ENCODE peak calls at places on chromosomes 7 and 10, in nine cellular contexts. C, E, F, H, R, Z, T, X and Y are unnamed samples.

GRCh38 chr7:122258971-122259370 is 45.6 kb downstream of the FEZF1 start:
- DNase-seq in C (no peak), E (no peak), F (no peak), H (no peak), R (no peak), Z (no peak), T (no peak), X (no peak), Y (no peak)

GRCh38 chr7:90945104-90945752 is 319.0 kb upstream of the FZD1 start:
- DNase-seq in C (no peak), E (no peak), F (no peak), H (no peak), R (no peak), Z (no peak), T (peak; percentile 48), X (no peak), Y (peak; percentile 62)

GRCh38 chr7:54833021-54833467 is 74.0 kb upstream of the SEC61G start:
- DNase-seq in C (no peak), E (no peak), F (no peak), H (no peak), R (no peak), Z (no peak), T (no peak), X (no peak), Y (no peak)

GRCh38 chr7:139771001-139771956 is 6.5 kb downstream of the HIPK2 start:
- DNase-seq in C (no peak), E (no peak), F (no peak), H (no peak), R (no peak), Z (no peak), T (peak; percentile 96), X (no peak), Y (peak; percentile 94)

GRCh38 chr10:63522129-63522687 is 1.0 kb downstream of the REEP3 start:
- DNase-seq in C (no peak), E (no peak), F (no peak), H (no peak), R (no peak), Z (peak; percentile 41), T (peak; percentile 22), X (no peak), Y (no peak)

GRCh38 chr10:17910144-17910789 is 41.5 kb upstream of the SLC39A12 start:
- DNase-seq in C (peak; percentile 64), E (peak; percentile 29), F (peak; percentile 59), H (peak; percentile 38), R (peak; percentile 26), Z (peak; percentile 59), T (peak; percentile 70), X (peak; percentile 44), Y (peak; percentile 80)

GRCh38 chr10:79562135-79562756 is 2.0 kb upstream of the SFTPA2 start:
- DNase-seq in C (no peak), E (peak; percentile 33), F (peak; percentile 78), H (peak; percentile 78), R (peak; percentile 73), Z (peak; percentile 77), T (peak; percentile 69), X (peak; percentile 71), Y (peak; percentile 77)

GRCh38 chr10:129849452-129849750 is 114.7 kb downstream of the EBF3 start:
- DNase-seq in C (no peak), E (no peak), F (no peak), H (no peak), R (no peak), Z (no peak), T (no peak), X (no peak), Y (no peak)

GRCh38 chr7:84613411-84613810 is 418.8 kb upstream of the SEMA3A start:
- DNase-seq in C (no peak), E (no peak), F (no peak), H (no peak), R (no peak), Z (no peak), T (no peak), X (no peak), Y (no peak)

GRCh38 chr10:3126741-3127342 is 45.7 kb downstream of the PITRM1 start:
- DNase-seq in C (no peak), E (no peak), F (peak; percentile 88), H (no peak), R (no peak), Z (no peak), T (peak; percentile 60), X (peak; percentile 60), Y (peak; percentile 16)

GRCh38 chr10:132974886-132975881 is 32.8 kb upstream of the CFAP46 start:
- DNase-seq in C (no peak), E (no peak), F (no peak), H (no peak), R (no peak), Z (no peak), T (no peak), X (no peak), Y (no peak)

GRCh38 chr7:2100278-2101205 is 132.2 kb downstream of the MAD1L1 start:
- DNase-seq in C (no peak), E (no peak), F (no peak), H (peak; percentile 73), R (no peak), Z (no peak), T (no peak), X (no peak), Y (no peak)

GRCh38 chr10:307659-308058 is 172.4 kb downstream of the ZMYND11 start:
- DNase-seq in C (no peak), E (no peak), F (no peak), H (no peak), R (no peak), Z (no peak), T (no peak), X (no peak), Y (no peak)

GRCh38 chr10:306007-306406 is 170.8 kb downstream of the ZMYND11 start:
- DNase-seq in C (no peak), E (no peak), F (no peak), H (no peak), R (no peak), Z (no peak), T (no peak), X (no peak), Y (no peak)

GRCh38 chr10:305034-305433 is 169.8 kb downstream of the ZMYND11 start:
- DNase-seq in C (no peak), E (no peak), F (no peak), H (no peak), R (no peak), Z (no peak), T (no peak), X (no peak), Y (no peak)

GRCh38 chr10:308101-308500 is 172.8 kb downstream of the ZMYND11 start:
- DNase-seq in C (no peak), E (no peak), F (no peak), H (no peak), R (no peak), Z (no peak), T (no peak), X (no peak), Y (no peak)

DNA sequence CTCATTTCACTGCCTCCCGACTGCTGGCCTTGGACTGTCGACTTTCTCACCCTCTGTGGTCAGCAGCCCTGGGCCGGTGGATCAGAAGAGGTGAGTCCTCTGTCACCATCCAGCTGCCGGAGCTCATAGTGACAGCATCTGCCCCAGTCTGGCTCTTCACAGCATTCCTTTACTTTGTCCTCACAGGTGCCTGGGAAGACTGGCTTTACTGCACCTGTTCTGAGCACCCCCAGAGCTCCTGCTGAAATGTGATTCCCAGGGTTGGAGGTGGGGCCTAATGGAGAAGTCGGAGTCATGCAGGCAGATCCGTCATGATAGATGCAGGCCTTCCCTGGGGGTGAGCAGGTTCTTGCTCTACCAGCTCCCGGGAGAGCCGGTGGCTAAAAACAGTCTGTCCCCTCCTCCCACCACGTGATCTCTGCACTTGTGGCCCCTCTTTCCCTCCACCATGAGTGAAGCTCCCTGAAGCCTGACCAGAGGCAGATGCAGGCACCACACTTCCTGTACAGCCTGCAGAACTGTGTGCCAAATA is 171.5 kb downstream of the ZMYND11 start:
- DNase-seq in C (no peak), E (no peak), F (no peak), H (no peak), R (no peak), Z (no peak), T (peak; percentile 12), X (no peak), Y (no peak)
- TF ChIP-seq CTCF in C (no peak), E (no peak), F (no peak), H (no peak), R (no peak), Z (no peak), T (no peak), X (no peak), Y (no peak)

DNA sequence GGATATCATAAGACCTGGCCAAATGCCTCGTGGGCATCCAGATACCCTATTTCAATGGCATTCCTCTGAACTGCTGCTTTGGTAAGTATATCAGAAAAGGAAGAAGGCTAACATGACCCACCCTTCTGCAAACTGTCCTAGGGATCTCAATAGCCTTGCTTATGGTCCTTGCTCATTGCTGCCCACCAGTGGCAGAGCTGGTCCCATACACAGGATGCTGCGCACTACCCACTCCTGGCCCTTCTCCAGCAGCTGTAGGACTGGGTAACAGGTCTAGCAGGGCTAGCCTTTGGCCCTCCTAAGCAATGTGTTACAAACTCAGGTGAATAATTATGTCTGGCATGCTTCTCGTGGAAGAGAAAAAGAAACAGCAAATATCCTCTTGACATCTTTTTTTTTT is 72.5 kb downstream of the C10orf90 start:
- DNase-seq in C (no peak), E (no peak), F (peak; percentile 63), H (peak; percentile 35), R (peak; percentile 25), Z (no peak), T (peak; percentile 56), X (peak; percentile 24), Y (peak; percentile 75)
- TF ChIP-seq CTCF in C (no peak), E (no peak), F (peak; percentile 87), H (peak; percentile 22), R (peak; percentile 64), Z (peak; percentile 31), T (peak; percentile 50), X (peak; percentile 23), Y (peak; percentile 93)

DNA sequence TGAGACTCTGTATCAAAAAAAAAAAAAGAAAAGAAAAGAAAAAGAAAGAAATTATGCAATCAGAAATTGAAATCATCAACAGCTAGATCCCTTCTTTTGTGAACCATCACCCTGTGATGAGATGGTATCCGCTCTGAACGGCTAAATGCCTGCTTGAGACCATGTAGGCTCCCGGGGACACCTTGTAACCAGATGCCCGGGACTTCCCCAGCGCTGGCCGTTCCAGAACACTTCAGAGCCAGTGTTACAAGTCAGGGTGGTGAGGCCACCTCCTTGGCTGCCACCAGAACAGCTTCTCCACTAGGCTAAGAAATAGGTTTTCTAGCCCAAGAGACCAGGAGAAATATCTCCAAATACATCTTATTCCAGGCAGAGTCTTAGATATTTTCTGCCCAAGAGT is 119.4 kb upstream of the SH2B2 start:
- DNase-seq in C (no peak), E (no peak), F (no peak), H (no peak), R (no peak), Z (no peak), T (no peak), X (no peak), Y (no peak)
- TF ChIP-seq CTCF in C (no peak), E (no peak), F (no peak), H (no peak), R (no peak), Z (no peak), T (no peak), X (no peak), Y (no peak)

DNA sequence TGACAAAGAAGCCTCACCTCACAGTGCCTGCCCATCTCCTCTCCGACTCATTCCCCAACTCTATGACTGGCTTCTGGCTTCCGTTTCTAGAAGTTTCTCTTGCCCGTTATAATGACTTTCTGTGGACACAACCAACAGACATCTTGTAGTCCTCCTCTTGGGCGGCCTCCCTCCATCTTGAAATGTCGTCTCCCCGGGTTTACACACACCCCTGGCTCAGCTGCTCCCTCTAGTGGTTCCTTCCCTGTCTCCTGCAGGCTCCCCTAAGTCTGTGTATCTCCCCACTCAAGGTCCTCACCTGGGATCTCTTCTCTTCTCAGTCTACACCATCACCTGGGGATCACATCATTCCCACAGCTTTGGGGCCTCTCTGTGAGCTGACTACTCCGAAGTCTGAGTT is 123.4 kb upstream of the NEBL start:
- DNase-seq in C (no peak), E (no peak), F (peak; percentile 61), H (peak; percentile 53), R (no peak), Z (peak; percentile 45), T (peak; percentile 13), X (peak; percentile 14), Y (peak; percentile 34)
- TF ChIP-seq CTCF in C (no peak), E (no peak), F (peak; percentile 51), H (peak; percentile 33), R (peak; percentile 32), Z (peak; percentile 64), T (peak; percentile 34), X (no peak), Y (peak; percentile 60)